ENCODE peak calls at places on chromosome 9, in five cellular contexts. One of them, this sample, is unnamed.

GRCh38 chr9:34570422-34571179 is 18.9 kb downstream of the CNTFR start:
- DNase-seq in HepG2: no peak
- DNase-seq in hepatocyte: no peak
- DNase-seq in GM23248: no peak
- DNase-seq in neural progenitor cell: no peak
- DNase-seq in this sample: no peak

GRCh38 chr9:9615086-9615485 is 997.7 kb downstream of the PTPRD start:
- DNase-seq in HepG2: no peak
- DNase-seq in hepatocyte: no peak
- DNase-seq in GM23248: no peak
- DNase-seq in neural progenitor cell: no peak
- DNase-seq in this sample: no peak

GRCh38 chr9:113580041-113580953 is 116.8 kb downstream of the RGS3 start:
- DNase-seq in HepG2: no peak
- DNase-seq in hepatocyte: no peak
- DNase-seq in GM23248: peak
- DNase-seq in neural progenitor cell: no peak
- DNase-seq in this sample: peak

GRCh38 chr9:78595200-78595945 is 298.4 kb downstream of the PSAT1 start:
- DNase-seq in HepG2: no peak
- DNase-seq in hepatocyte: no peak
- DNase-seq in GM23248: peak
- DNase-seq in neural progenitor cell: no peak
- DNase-seq in this sample: no peak

GRCh38 chr9:38090170-38090569 is 21.1 kb upstream of the SHB start:
- DNase-seq in HepG2: no peak
- DNase-seq in hepatocyte: no peak
- DNase-seq in GM23248: no peak
- DNase-seq in neural progenitor cell: no peak
- DNase-seq in this sample: no peak

GRCh38 chr9:136012651-136013050 is 51.5 kb upstream of the UBAC1 start:
- DNase-seq in HepG2: no peak
- DNase-seq in hepatocyte: no peak
- DNase-seq in GM23248: no peak
- DNase-seq in neural progenitor cell: no peak
- DNase-seq in this sample: no peak

GRCh38 chr9:100352201-100352726 is 478 bp downstream of the TEX10 start:
- DNase-seq in HepG2: no peak
- DNase-seq in hepatocyte: peak
- DNase-seq in GM23248: peak
- DNase-seq in neural progenitor cell: peak
- DNase-seq in this sample: peak

GRCh38 chr9:72207278-72207677 is 58.0 kb downstream of the GDA start:
- DNase-seq in HepG2: peak
- DNase-seq in hepatocyte: no peak
- DNase-seq in GM23248: no peak
- DNase-seq in neural progenitor cell: no peak
- DNase-seq in this sample: no peak

GRCh38 chr9:127921592-127922120 is 4.8 kb upstream of the ST6GALNAC4 start:
- DNase-seq in HepG2: no peak
- DNase-seq in hepatocyte: peak
- DNase-seq in GM23248: peak
- DNase-seq in neural progenitor cell: peak
- DNase-seq in this sample: peak

GRCh38 chr9:136973618-136974617 is 3.4 kb upstream of the PTGDS start:
- DNase-seq in HepG2: no peak
- DNase-seq in hepatocyte: no peak
- DNase-seq in GM23248: no peak
- DNase-seq in neural progenitor cell: no peak
- DNase-seq in this sample: no peak

GRCh38 chr9:92377904-92378303 is 26.5 kb downstream of the OGN start:
- DNase-seq in HepG2: no peak
- DNase-seq in hepatocyte: no peak
- DNase-seq in GM23248: no peak
- DNase-seq in neural progenitor cell: no peak
- DNase-seq in this sample: no peak

GRCh38 chr9:138078846-138079245 is 201.3 kb downstream of the CACNA1B start:
- DNase-seq in HepG2: no peak
- DNase-seq in hepatocyte: no peak
- DNase-seq in GM23248: no peak
- DNase-seq in neural progenitor cell: no peak
- DNase-seq in this sample: no peak

GRCh38 chr9:133522073-133522910 is 2.5 kb downstream of the MYMK start:
- DNase-seq in HepG2: no peak
- DNase-seq in hepatocyte: no peak
- DNase-seq in GM23248: no peak
- DNase-seq in neural progenitor cell: no peak
- DNase-seq in this sample: no peak

GRCh38 chr9:89754223-89754622 is 149.4 kb downstream of the GADD45G start:
- DNase-seq in HepG2: no peak
- DNase-seq in hepatocyte: no peak
- DNase-seq in GM23248: no peak
- DNase-seq in neural progenitor cell: no peak
- DNase-seq in this sample: no peak

GRCh38 chr9:15461601-15462000 is 38.9 kb downstream of the SNAPC3 start:
- DNase-seq in HepG2: no peak
- DNase-seq in hepatocyte: no peak
- DNase-seq in GM23248: no peak
- DNase-seq in neural progenitor cell: no peak
- DNase-seq in this sample: no peak

GRCh38 chr9:137605146-137606004 is at the start of gene ARRDC1:
- DNase-seq in HepG2: peak
- DNase-seq in hepatocyte: peak
- DNase-seq in GM23248: peak
- DNase-seq in neural progenitor cell: peak
- DNase-seq in this sample: peak

GRCh38 chr9:133589454-133590227 is 19.5 kb downstream of the FAM163B start:
- DNase-seq in HepG2: no peak
- DNase-seq in hepatocyte: no peak
- DNase-seq in GM23248: no peak
- DNase-seq in neural progenitor cell: peak
- DNase-seq in this sample: no peak

GRCh38 chr9:34197756-34198711 is 19.2 kb downstream of the UBAP1 start:
- DNase-seq in HepG2: no peak
- DNase-seq in hepatocyte: no peak
- DNase-seq in GM23248: no peak
- DNase-seq in neural progenitor cell: peak
- DNase-seq in this sample: no peak

GRCh38 chr9:22005083-22005699 is 3.9 kb downstream of the CDKN2B start:
- DNase-seq in HepG2: no peak
- DNase-seq in hepatocyte: no peak
- DNase-seq in GM23248: no peak
- DNase-seq in neural progenitor cell: peak
- DNase-seq in this sample: peak

GRCh38 chr9:22009563-22009867 is 410 bp upstream of the CDKN2B start:
- DNase-seq in HepG2: no peak
- DNase-seq in hepatocyte: no peak
- DNase-seq in GM23248: no peak
- DNase-seq in neural progenitor cell: no peak
- DNase-seq in this sample: no peak

GRCh38 chr9:22002038-22002437 is 7.1 kb downstream of the CDKN2B start:
- DNase-seq in HepG2: no peak
- DNase-seq in hepatocyte: no peak
- DNase-seq in GM23248: no peak
- DNase-seq in neural progenitor cell: no peak
- DNase-seq in this sample: no peak

GRCh38 chr9:22008662-22009562 is at the start of gene CDKN2B:
- DNase-seq in HepG2: peak
- DNase-seq in hepatocyte: peak
- DNase-seq in GM23248: peak
- DNase-seq in neural progenitor cell: peak
- DNase-seq in this sample: peak

DNA sequence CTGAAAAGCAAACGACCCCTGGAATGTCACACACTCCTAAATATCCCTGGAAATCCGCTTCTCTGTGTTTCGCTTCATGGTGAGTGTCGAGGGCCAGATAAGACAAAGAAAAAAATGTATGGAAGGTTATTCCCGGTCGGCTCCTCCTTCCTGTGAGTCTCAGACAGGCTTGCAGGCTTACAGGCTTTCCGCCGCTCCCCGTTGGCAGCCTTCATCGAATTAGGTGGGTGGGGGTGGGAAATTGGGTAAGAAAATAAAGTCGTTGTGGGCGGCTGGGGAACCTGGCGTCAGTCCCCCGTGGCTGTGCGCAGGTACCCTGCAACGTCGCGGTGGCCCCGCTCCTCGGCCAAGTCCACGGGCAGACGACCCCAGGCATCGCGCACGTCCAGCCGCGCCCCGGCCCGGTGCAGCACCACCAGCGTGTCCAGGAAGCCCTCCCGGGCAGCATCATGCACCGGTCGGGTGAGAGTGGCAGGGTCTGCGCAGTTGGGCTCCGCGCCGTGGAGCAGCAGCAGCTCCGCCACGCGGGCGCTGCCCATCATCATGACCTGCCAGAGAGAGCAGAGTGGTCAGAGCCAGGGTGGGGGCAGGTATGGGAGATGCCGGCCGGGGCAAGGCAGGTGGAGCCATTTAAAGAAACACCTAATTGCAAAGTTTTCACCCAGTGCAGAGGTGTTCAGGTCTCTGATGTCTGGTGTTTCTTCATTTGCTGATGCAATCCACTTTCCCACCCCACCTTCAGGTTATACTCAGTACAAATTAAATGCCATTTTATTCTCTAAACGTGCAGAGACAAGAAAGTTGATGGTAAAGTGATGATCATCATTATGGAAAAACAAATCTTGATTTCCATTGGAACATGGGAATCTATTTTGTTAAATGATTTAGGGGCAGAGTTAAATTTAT is 3.2 kb downstream of the CDKN2B start:
- DNase-seq in HepG2: no peak
- DNase-seq in hepatocyte: peak
- DNase-seq in GM23248: no peak
- DNase-seq in neural progenitor cell: peak
- DNase-seq in this sample: no peak
- TF ChIP-seq EZH2 in HepG2: no peak
- TF ChIP-seq EZH2 in hepatocyte: peak
- TF ChIP-seq EZH2 in GM23248: no peak
- TF ChIP-seq EZH2 in neural progenitor cell: peak
- TF ChIP-seq EZH2 in this sample: peak

GRCh38 chr9:96193356-96193755 is 108.6 kb downstream of the HSD17B3 start:
- DNase-seq in HepG2: no peak
- DNase-seq in hepatocyte: no peak
- DNase-seq in GM23248: no peak
- DNase-seq in neural progenitor cell: no peak
- DNase-seq in this sample: no peak

GRCh38 chr9:96186601-96187011 is 115.4 kb downstream of the HSD17B3 start:
- DNase-seq in HepG2: no peak
- DNase-seq in hepatocyte: peak
- DNase-seq in GM23248: no peak
- DNase-seq in neural progenitor cell: peak
- DNase-seq in this sample: no peak

GRCh38 chr9:96187108-96187695 is 114.8 kb downstream of the HSD17B3 start:
- DNase-seq in HepG2: no peak
- DNase-seq in hepatocyte: peak
- DNase-seq in GM23248: no peak
- DNase-seq in neural progenitor cell: peak
- DNase-seq in this sample: no peak

GRCh38 chr9:96192710-96193109 is 109.3 kb downstream of the HSD17B3 start:
- DNase-seq in HepG2: no peak
- DNase-seq in hepatocyte: no peak
- DNase-seq in GM23248: no peak
- DNase-seq in neural progenitor cell: no peak
- DNase-seq in this sample: no peak

GRCh38 chr9:96189995-96190394 is 112.0 kb downstream of the HSD17B3 start:
- DNase-seq in HepG2: no peak
- DNase-seq in hepatocyte: no peak
- DNase-seq in GM23248: no peak
- DNase-seq in neural progenitor cell: no peak
- DNase-seq in this sample: no peak
- TF ChIP-seq EZH2 in HepG2: no peak
- TF ChIP-seq EZH2 in hepatocyte: no peak
- TF ChIP-seq EZH2 in GM23248: no peak
- TF ChIP-seq EZH2 in neural progenitor cell: no peak
- TF ChIP-seq EZH2 in this sample: no peak

DNA sequence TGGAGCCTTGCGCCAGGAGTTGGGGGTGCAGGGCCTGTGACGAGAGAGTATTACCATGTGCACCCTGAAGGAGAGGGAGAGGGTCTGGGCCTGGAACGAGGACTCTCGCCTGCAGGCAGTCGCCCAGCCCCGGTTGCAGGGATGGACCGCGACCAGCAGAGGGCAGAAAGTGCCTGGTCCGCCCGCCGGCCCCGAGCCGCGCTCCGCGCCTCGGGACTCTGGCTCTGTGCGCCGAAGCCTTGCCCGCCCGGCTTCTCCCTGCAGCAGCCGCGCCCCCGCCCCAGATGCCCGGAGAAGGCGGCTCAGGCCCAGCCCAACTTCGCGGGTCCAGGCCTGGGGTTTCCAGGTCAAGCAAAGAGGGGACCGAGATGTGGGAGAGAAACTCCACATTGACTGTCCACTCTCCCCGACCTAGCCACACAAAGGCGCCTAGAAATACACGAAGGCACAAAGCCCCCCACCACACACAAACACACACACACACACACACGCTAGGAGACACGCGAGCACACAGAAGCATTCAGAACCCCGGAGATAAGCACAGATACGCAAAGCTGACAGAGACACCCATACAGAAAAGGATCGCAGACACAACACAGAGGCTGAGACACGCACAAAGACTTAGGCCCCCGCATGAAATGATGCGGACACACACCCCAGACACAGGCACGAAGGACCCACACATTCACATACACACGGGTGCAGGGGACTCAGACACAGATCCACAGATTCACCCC is 2.0 kb upstream of the LMX1B start:
- DNase-seq in HepG2: peak
- DNase-seq in hepatocyte: peak
- DNase-seq in GM23248: peak
- DNase-seq in neural progenitor cell: peak
- DNase-seq in this sample: peak
- TF ChIP-seq EZH2 in HepG2: peak
- TF ChIP-seq EZH2 in hepatocyte: peak
- TF ChIP-seq EZH2 in GM23248: peak
- TF ChIP-seq EZH2 in neural progenitor cell: peak
- TF ChIP-seq EZH2 in this sample: peak

DNA sequence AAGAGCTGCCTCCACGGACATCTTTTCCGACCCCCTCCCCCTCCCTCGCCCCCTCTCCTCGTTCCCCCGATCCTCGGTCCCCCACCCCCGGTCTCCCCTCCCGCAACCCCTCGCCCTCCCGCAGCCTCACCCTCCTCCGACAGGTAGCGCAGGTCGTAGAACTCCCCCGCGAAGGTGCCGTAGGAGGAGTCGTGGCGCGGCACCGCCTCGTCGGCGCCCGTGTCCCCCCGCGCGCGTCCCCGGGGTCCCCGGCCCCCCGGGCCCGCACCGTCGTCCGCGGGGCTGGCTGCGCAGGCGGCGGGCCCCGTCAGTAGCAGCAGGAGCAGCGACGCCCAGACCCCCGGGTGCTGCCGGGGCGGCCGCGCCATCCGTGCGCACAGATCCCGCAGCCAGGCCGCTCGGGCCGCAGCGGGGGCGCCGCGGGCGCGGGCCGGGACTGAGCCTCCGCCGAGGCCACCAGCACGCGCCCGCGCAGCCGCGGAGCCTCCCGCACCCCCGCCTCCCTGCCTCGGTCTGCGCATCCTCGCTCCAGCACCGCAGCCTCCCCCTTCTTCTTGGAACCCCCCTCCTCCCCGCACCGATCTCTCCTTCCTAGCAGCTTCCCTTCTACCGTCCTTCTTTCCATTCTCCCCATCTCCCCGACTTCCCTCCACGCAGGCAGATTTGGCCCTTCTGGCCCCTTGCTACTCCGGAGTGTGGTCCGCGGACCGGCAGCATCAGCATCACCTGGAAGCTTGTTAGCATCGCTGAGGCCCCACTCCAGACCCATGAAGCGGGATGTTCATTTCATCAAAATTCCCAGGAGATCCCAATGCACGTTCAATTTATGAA is at the start of gene FRRS1L:
- DNase-seq in HepG2: no peak
- DNase-seq in hepatocyte: peak
- DNase-seq in GM23248: peak
- DNase-seq in neural progenitor cell: peak
- DNase-seq in this sample: no peak
- TF ChIP-seq EZH2 in HepG2: no peak
- TF ChIP-seq EZH2 in hepatocyte: peak
- TF ChIP-seq EZH2 in GM23248: no peak
- TF ChIP-seq EZH2 in neural progenitor cell: peak
- TF ChIP-seq EZH2 in this sample: peak

This sample was measured in endothelial cell of umbilical vein.